ENCODE peak calls at places on chromosome 16, in six cellular contexts. C is Ammon's horn; S is CD4-positive, alpha-beta T cell; H is HFFc6; G is stimulated activated CD8-positive, alpha-beta memory T cell treated with anti-CD3 and anti-CD28 coated beads, Interleukin-4, amount 100 ng/mL, for 1 hour; Q is EL. B is an unnamed sample.

GRCh38 chr16:72945081-72945480 is 102.8 kb downstream of the ZFHX3 start:
- DNase-seq in H (no peak), S (no peak), Q (no peak), C (no peak), G (no peak), B (no peak)

GRCh38 chr16:31354394-31355291 is at the start of gene ITGAX:
- DNase-seq in H (no peak), Q (peak; percentile 53), G (peak; percentile 17), S (no peak), C (peak; percentile 68), B (no peak)

GRCh38 chr16:88469615-88470395 is 16.7 kb downstream of the ZFPM1 start:
- DNase-seq in Q (no peak), G (no peak), C (no peak), H (no peak), S (no peak), B (no peak)

GRCh38 chr16:10178079-10178478 is 4.1 kb downstream of the GRIN2A start:
- DNase-seq in G (no peak), Q (peak; percentile 61), S (no peak), C (no peak), H (peak; percentile 35), B (no peak)

GRCh38 chr16:83338941-83339340 is 468.8 kb upstream of the HSBP1 start:
- DNase-seq in C (no peak), S (no peak), G (no peak), H (no peak), Q (peak; percentile 40), B (peak; percentile 15)

GRCh38 chr16:1903845-1904820 is 14.1 kb downstream of the HS3ST6 start:
- DNase-seq in Q (no peak), H (no peak), G (no peak), S (no peak), C (no peak), B (no peak)

GRCh38 chr16:66447491-66447890 is 20.4 kb downstream of the BEAN1 start:
- DNase-seq in G (no peak), H (no peak), C (no peak), S (no peak), Q (no peak), B (no peak)

GRCh38 chr16:56608876-56609462 is 585 bp downstream of the MT2A start:
- DNase-seq in C (no peak), Q (peak; percentile 33), G (no peak), H (no peak), S (no peak), B (peak; percentile 6)

GRCh38 chr16:1072526-1073261 is at the start of gene SSTR5:
- DNase-seq in H (no peak), S (no peak), C (no peak), Q (no peak), G (no peak), B (no peak)

B was measured in DMS153.